ENCODE peak calls at places on chromosomes 1 and 21, in four cellular contexts. E, S, G and I are unnamed samples.

GRCh38 chr1:3035871-3036645 is 14.8 kb downstream of the ACTRT2 start:
- DNase-seq in E (no peak), S (no peak), G (no peak), I (no peak)

GRCh38 chr1:43171312-43171875 is 696 bp downstream of the EBNA1BP2 start:
- DNase-seq in E (no peak), S (no peak), G (no peak), I (no peak)

GRCh38 chr1:35111106-35111505 is 31.9 kb downstream of the ZMYM1 start:
- DNase-seq in E (no peak), S (no peak), G (peak), I (no peak)

GRCh38 chr1:46134660-46135331 is 2.4 kb upstream of the PIK3R3 start:
- DNase-seq in E (no peak), S (peak), G (no peak), I (no peak)

GRCh38 chr1:114154146-114154962 is 685 bp upstream of the SYT6 start:
- DNase-seq in E (peak), S (no peak), G (no peak), I (peak)

GRCh38 chr1:223726380-223727001 is 14.2 kb downstream of the CAPN2 start:
- DNase-seq in E (peak), S (peak), G (no peak), I (peak)

GRCh38 chr1:15712158-15712557 is 23.9 kb upstream of the SLC25A34 start:
- DNase-seq in E (no peak), S (no peak), G (no peak), I (no peak)

GRCh38 chr21:45117314-45117713 is 42.9 kb downstream of the ADARB1 start:
- DNase-seq in E (no peak), S (no peak), G (no peak), I (no peak)

GRCh38 chr1:245156736-245157505 is 2.1 kb downstream of the KIF26B start:
- DNase-seq in E (peak), S (no peak), G (peak), I (no peak)

DNA sequence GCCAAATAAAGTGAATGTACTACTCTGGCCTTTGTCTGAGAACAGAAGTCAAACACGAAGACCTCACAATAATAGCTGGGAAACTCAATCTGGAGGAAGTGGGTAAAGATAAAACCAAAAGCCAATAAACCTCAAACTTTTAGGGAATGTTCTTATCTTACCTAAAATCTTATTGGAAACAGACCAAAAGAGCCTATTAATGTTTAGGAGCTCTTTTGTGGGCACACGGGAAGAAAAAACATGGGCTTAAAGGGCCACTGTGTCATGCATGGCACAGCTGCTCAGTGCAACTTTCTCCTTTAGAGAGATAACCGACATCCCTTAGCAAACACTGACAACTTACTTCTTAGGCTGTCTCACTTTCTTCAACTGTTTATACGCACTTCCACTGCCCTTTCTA is 16.1 kb downstream of the EIF2B3 start:
- DNase-seq in E (no peak), S (no peak), G (no peak), I (no peak)
- TF ChIP-seq TCF7 in E (no peak), S (no peak), G (no peak), I (no peak)

DNA sequence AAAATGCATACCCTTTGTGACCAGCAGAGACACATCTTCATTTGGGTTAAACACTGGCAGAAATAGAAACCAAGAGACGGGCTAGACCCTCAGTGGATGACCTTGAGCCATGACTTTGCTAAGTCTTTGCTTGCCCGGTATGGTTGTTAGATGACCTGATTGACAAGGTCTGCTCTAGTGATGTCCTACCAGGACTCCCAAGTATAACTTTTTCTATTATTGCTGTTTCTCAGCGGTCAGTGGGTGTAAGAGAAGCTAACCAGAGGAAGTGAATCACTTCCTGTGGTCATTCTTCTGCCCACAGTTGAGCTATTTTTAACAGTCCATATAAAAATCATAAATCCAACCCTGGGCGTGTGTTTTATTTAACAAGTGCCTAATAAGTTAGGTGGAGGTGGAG is 126.2 kb upstream of the ETS2 start:
- DNase-seq in E (no peak), S (peak), G (no peak), I (no peak)
- TF ChIP-seq TCF7 in E (no peak), S (no peak), G (no peak), I (no peak)

GRCh38 chr1:39485046-39485803 is 6.2 kb upstream of the BMP8A start:
- DNase-seq in E (no peak), S (no peak), G (no peak), I (no peak)

GRCh38 chr1:39488801-39489566 is 2.5 kb upstream of the BMP8A start:
- DNase-seq in E (no peak), S (no peak), G (no peak), I (no peak)

GRCh38 chr1:39490596-39491145 is 765 bp upstream of the BMP8A start:
- DNase-seq in E (peak), S (no peak), G (no peak), I (peak)

GRCh38 chr1:39489567-39490239 is 1.7 kb upstream of the BMP8A start:
- DNase-seq in E (no peak), S (no peak), G (no peak), I (no peak)

GRCh38 chr1:39488012-39488545 is 3.4 kb upstream of the BMP8A start:
- DNase-seq in E (no peak), S (no peak), G (no peak), I (no peak)
- TF ChIP-seq TCF7 in E (no peak), S (no peak), G (no peak), I (no peak)

DNA sequence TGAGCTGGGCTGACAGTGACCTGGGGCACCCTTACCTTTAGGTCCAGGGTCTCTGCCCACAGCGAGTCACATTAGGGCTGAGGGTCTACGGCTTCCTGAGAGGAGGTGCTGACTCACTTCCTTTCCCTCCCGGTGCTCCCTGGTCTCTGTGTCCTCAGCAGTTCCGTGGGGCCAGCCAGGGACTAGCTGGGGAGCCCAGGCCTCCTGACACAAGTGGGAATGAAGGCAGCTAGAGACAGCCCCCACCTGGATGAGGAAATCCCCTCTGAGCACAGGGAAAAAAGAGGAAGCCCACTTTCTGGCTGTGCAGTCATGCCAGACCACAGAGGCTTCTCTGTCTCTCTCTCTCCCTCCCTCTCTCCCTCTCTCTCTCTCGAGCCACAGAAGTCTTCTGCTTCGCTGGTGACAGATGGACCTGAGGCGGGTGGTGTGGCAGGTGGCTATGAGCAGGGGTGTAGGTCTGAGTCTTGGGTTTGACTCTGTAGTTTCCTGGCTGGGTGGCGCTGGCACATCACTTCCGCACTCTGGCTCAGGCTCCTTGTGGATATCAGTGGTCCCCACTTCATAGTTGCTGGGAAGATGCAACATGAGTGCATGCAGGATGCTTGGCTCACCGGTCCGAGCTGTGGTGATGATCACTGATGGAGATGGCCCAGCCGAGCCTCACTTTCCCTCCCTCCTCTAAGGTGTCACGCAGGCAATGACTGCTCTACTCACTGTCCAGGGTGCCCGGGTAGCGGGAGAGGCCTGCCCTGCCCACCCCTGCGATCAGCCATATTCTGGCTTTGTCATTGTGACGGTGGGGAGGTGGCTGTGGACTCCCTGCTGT is 3.5 kb downstream of the SLC66A1 start:
- DNase-seq in E (no peak), S (peak), G (no peak), I (no peak)
- TF ChIP-seq TCF7 in E (no peak), S (no peak), G (no peak), I (no peak)

GRCh38 chr1:17527036-17527914 is 12.2 kb upstream of the ARHGEF10L start:
- DNase-seq in E (no peak), S (no peak), G (no peak), I (no peak)

GRCh38 chr1:17523487-17524029 is 15.9 kb upstream of the ARHGEF10L start:
- DNase-seq in E (no peak), S (no peak), G (no peak), I (no peak)

GRCh38 chr1:17525065-17525464 is 14.4 kb upstream of the ARHGEF10L start:
- DNase-seq in E (no peak), S (no peak), G (no peak), I (no peak)

GRCh38 chr1:17529381-17529780 is 10.1 kb upstream of the ARHGEF10L start:
- DNase-seq in E (no peak), S (no peak), G (no peak), I (no peak)

GRCh38 chr1:17525996-17526686 is 13.4 kb upstream of the ARHGEF10L start:
- DNase-seq in E (no peak), S (no peak), G (no peak), I (no peak)
- TF ChIP-seq TCF7 in E (no peak), S (no peak), G (no peak), I (no peak)

GRCh38 chr21:20877976-20878375 is 120.2 kb upstream of the NCAM2 start:
- DNase-seq in E (no peak), S (no peak), G (no peak), I (no peak)

DNA sequence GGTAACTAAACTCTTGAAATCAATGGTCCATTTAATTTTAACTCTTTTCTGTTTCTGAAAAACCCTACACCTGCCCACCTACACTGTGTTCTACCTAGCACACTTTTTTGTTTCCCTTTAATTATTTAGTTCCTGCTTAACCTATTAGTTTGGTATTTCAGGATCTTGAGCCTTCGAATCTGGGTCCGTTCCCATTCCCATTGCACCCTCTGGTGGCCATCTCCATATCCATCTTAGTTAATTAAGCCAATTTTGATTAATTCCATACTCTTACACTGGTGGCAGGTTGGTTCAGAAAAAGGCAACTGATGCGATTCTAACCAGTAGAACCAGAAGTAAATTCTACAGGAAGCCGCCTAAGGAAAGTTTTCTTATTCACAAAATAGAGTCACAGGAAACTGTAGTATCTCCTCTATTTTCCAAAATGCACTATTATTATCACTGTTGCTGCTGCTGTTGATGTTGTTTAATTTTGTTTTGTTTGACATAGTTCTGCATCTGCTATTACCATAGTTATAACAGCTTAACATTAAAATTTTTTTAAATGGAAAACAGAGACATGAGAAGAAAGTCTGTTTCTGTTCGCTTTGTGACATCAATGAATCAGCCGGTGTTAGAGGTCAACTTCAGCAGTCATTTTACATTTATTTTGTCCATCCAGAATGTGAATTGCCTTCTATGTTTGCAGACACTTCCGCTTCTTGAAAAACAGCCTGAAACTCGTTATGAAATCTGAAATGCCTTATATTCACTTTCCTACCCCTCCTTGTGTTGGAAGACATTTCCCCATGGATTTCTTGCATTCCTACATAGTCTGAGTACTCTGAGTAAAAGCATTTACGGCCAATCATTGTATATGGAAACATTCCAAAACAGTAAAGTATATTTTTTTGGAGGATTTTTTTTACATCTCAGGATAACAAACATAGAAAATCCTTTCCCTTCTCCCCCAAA is 115.5 kb upstream of the NCAM2 start:
- DNase-seq in E (peak), S (no peak), G (no peak), I (peak)
- TF ChIP-seq TCF7 in E (no peak), S (no peak), G (no peak), I (no peak)

DNA sequence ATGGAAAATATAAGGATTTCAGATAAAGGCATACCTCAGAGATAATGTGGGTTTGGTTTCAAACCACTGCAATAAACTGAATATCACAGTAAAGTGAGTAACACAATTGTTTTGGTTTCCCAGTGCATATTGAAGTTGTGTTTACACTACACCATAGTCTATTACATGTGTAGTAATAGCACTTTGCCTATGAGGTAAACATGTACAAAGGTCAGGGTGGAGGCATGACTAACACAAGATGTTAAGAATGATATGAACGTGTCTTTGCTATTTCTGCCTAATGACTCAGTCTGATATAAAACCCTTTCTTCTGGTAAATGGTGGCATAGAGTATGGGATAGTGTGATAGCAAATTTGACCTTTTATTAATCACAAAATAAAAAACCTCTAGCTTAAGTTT is 621.5 kb upstream of the ADGRL2 start:
- DNase-seq in E (no peak), S (no peak), G (no peak), I (no peak)
- TF ChIP-seq TCF7 in E (no peak), S (no peak), G (no peak), I (no peak)